ENCODE peak calls at places on chromosomes 6 and 20, in six cellular contexts. X, Z, T, P, U and S are unnamed samples.

GRCh38 chr6:111190637-111191036 is 103.3 kb downstream of the SLC16A10 start:
- DNase-seq in X (no peak), Z (no peak), T (no peak), P (no peak), U (no peak), S (no peak)

GRCh38 chr20:36997121-36997520 is 45.6 kb upstream of the SAMHD1 start:
- DNase-seq in X (no peak), Z (no peak), T (no peak), P (no peak), U (no peak), S (no peak)

GRCh38 chr20:31523361-31524283 is 9.4 kb downstream of the HM13 start:
- DNase-seq in X (no peak), Z (no peak), T (no peak), P (no peak), U (no peak), S (no peak)

GRCh38 chr20:38748863-38749153 is 548 bp downstream of the ACTR5 start:
- DNase-seq in X (no peak), Z (no peak), T (no peak), P (no peak), U (peak), S (peak)

GRCh38 chr6:37860226-37860839 is 40.8 kb downstream of the ZFAND3 start:
- DNase-seq in X (peak), Z (peak), T (peak), P (no peak), U (no peak), S (peak)

GRCh38 chr6:149895702-149896310 is 2.1 kb downstream of the RAET1E start:
- DNase-seq in X (peak), Z (peak), T (no peak), P (no peak), U (peak), S (peak)

GRCh38 chr6:131831392-131831791 is 23.6 kb downstream of the ENPP1 start:
- DNase-seq in X (no peak), Z (peak), T (no peak), P (no peak), U (no peak), S (peak)

GRCh38 chr6:69044534-69044933 is 409.5 kb downstream of the ADGRB3 start:
- DNase-seq in X (no peak), Z (no peak), T (no peak), P (no peak), U (no peak), S (no peak)

GRCh38 chr20:41214666-41215065 is 77.3 kb downstream of the PLCG1 start:
- DNase-seq in X (no peak), Z (no peak), T (no peak), P (no peak), U (no peak), S (no peak)

GRCh38 chr6:127222418-127222817 is 44.2 kb upstream of the RNF146 start:
- DNase-seq in X (no peak), Z (no peak), T (no peak), P (no peak), U (no peak), S (no peak)

GRCh38 chr6:27049863-27050781 is 197.4 kb upstream of the PRSS16 start:
- DNase-seq in X (no peak), Z (no peak), T (no peak), P (no peak), U (no peak), S (no peak)

GRCh38 chr20:6492396-6493055 is 275.0 kb upstream of the BMP2 start:
- DNase-seq in X (no peak), Z (no peak), T (peak), P (no peak), U (no peak), S (no peak)

GRCh38 chr6:106027760-106028159 is 58.4 kb upstream of the PRDM1 start:
- DNase-seq in X (no peak), Z (no peak), T (no peak), P (no peak), U (no peak), S (no peak)

GRCh38 chr6:137043710-137044365 is 927 bp downstream of the IL20RA start:
- DNase-seq in X (peak), Z (peak), T (peak), P (no peak), U (no peak), S (peak)

GRCh38 chr20:51184289-51184688 is 161.4 kb upstream of the KCNG1 start:
- DNase-seq in X (no peak), Z (no peak), T (no peak), P (no peak), U (no peak), S (no peak)

GRCh38 chr20:22921595-22922421 is 113.3 kb upstream of the SSTR4 start:
- DNase-seq in X (no peak), Z (peak), T (no peak), P (no peak), U (no peak), S (peak)

GRCh38 chr6:151757506-151757955 is 50.0 kb upstream of the ESR1 start:
- DNase-seq in X (peak), Z (no peak), T (no peak), P (no peak), U (peak), S (no peak)

GRCh38 chr6:52215787-52216186 is 28.5 kb downstream of the IL17F start:
- DNase-seq in X (no peak), Z (no peak), T (no peak), P (no peak), U (no peak), S (no peak)

GRCh38 chr6:41935685-41936072 is 5.9 kb downstream of the CCND3 start:
- DNase-seq in X (no peak), Z (no peak), T (no peak), P (no peak), U (no peak), S (no peak)

GRCh38 chr6:167005350-167006159 is 6.4 kb downstream of the CEP43 start:
- DNase-seq in X (no peak), Z (no peak), T (no peak), P (no peak), U (no peak), S (peak)

GRCh38 chr20:51350941-51351631 is 191.4 kb downstream of the NFATC2 start:
- DNase-seq in X (no peak), Z (peak), T (no peak), P (no peak), U (no peak), S (peak)

GRCh38 chr6:53439556-53439955 is 90.8 kb upstream of the ELOVL5 start:
- DNase-seq in X (no peak), Z (peak), T (no peak), P (no peak), U (no peak), S (no peak)

GRCh38 chr20:47502801-47503239 is 1.1 kb downstream of the NCOA3 start:
- DNase-seq in X (peak), Z (peak), T (no peak), P (no peak), U (no peak), S (peak)